ENCODE peak calls at places on chromosomes 2 and 18, in nine cellular contexts. A is COR-L47, Y is left kidney, M is HTR-8/SVneo, T is bronchial epithelial cell, N is fibroblast of gingiva, E is astrocyte of the hippocampus, Z is IMR-90, F is HEK293T. B is an unnamed sample.

GRCh38 chr18:58015045-58015444 is 29.0 kb upstream of the NEDD4L start:
- DNase-seq in A (no peak), Y (no peak), M (no peak), T (no peak), N (no peak), E (no peak), Z (no peak), F (no peak), B (peak)

GRCh38 chr2:9757430-9758287 is 85.6 kb upstream of the TAF1B start:
- DNase-seq in A (no peak), Y (peak), M (no peak), T (no peak), N (no peak), E (peak), Z (peak), F (peak), B (no peak)

GRCh38 chr2:47010176-47010575 is 94.6 kb upstream of the MCFD2 start:
- DNase-seq in A (no peak), Y (no peak), M (no peak), T (no peak), N (no peak), E (no peak), Z (no peak), F (no peak), B (no peak)

GRCh38 chr2:223563462-223563861 is 38.7 kb downstream of the SCG2 start:
- DNase-seq in A (peak), Y (peak), M (peak), T (peak), N (peak), E (peak), Z (peak), F (peak), B (no peak)

GRCh38 chr2:75290600-75291140 is 91.3 kb upstream of the TACR1 start:
- DNase-seq in A (no peak), Y (peak), M (no peak), T (no peak), N (peak), E (peak), Z (peak), F (no peak), B (no peak)

GRCh38 chr2:241941691-241942301 is 72.3 kb downstream of the RTP5 start:
- DNase-seq in A (no peak), Y (no peak), M (no peak), T (no peak), N (no peak), E (no peak), Z (no peak), F (no peak), B (no peak)

GRCh38 chr2:71528749-71529148 is 75.4 kb downstream of the DYSF start:
- DNase-seq in A (no peak), Y (no peak), M (no peak), T (no peak), N (no peak), E (no peak), Z (no peak), F (no peak), B (no peak)

GRCh38 chr2:42510191-42510929 is 16.6 kb upstream of the KCNG3 start:
- DNase-seq in A (no peak), Y (peak), M (peak), T (no peak), N (no peak), E (no peak), Z (no peak), F (no peak), B (peak)

GRCh38 chr18:79425573-79425895 is 29.8 kb downstream of the NFATC1 start:
- DNase-seq in A (no peak), Y (peak), M (no peak), T (no peak), N (no peak), E (peak), Z (no peak), F (no peak), B (no peak)

GRCh38 chr2:48415765-48416515 is 114.0 kb upstream of the STON1 start:
- DNase-seq in A (no peak), Y (peak), M (no peak), T (no peak), N (no peak), E (no peak), Z (no peak), F (no peak), B (no peak)

GRCh38 chr18:69898241-69898861 is 49.3 kb downstream of the CD226 start:
- DNase-seq in A (no peak), Y (no peak), M (no peak), T (no peak), N (no peak), E (peak), Z (no peak), F (no peak), B (no peak)

GRCh38 chr2:110747522-110748488 is 15.4 kb downstream of the ACOXL start:
- DNase-seq in A (no peak), Y (no peak), M (no peak), T (no peak), N (no peak), E (no peak), Z (no peak), F (no peak), B (no peak)

GRCh38 chr18:51107082-51107481 is 77.1 kb downstream of the SMAD4 start:
- DNase-seq in A (no peak), Y (no peak), M (no peak), T (no peak), N (no peak), E (no peak), Z (no peak), F (no peak), B (peak)

GRCh38 chr2:29064746-29065478 is 9.4 kb downstream of the PCARE start:
- DNase-seq in A (no peak), Y (no peak), M (no peak), T (no peak), N (no peak), E (peak), Z (no peak), F (no peak), B (peak)

GRCh38 chr2:60793169-60793568 is 37.1 kb downstream of the PAPOLG start:
- DNase-seq in A (no peak), Y (no peak), M (no peak), T (no peak), N (no peak), E (no peak), Z (no peak), F (no peak), B (no peak)

GRCh38 chr2:138777996-138778395 is 2.2 kb downstream of the NXPH2 start:
- DNase-seq in A (no peak), Y (peak), M (peak), T (no peak), N (peak), E (peak), Z (peak), F (no peak), B (no peak)

GRCh38 chr2:191222952-191223351 is 22.3 kb upstream of the MYO1B start:
- DNase-seq in A (no peak), Y (no peak), M (no peak), T (no peak), N (no peak), E (no peak), Z (no peak), F (no peak), B (no peak)

GRCh38 chr2:55779459-55780421 is 86.1 kb upstream of the PNPT1 start:
- DNase-seq in A (no peak), Y (no peak), M (peak), T (peak), N (no peak), E (peak), Z (peak), F (no peak), B (no peak)

GRCh38 chr2:106076941-106077340 is 117.2 kb downstream of the UXS1 start:
- DNase-seq in A (no peak), Y (no peak), M (no peak), T (no peak), N (no peak), E (no peak), Z (no peak), F (no peak), B (no peak)

GRCh38 chr18:3256693-3257626 is 5.0 kb upstream of the MYL12B start:
- DNase-seq in A (no peak), Y (no peak), M (no peak), T (peak), N (peak), E (peak), Z (peak), F (no peak), B (no peak)

GRCh38 chr2:10963155-10963554 is 51.4 kb downstream of the KCNF1 start:
- DNase-seq in A (no peak), Y (no peak), M (no peak), T (no peak), N (no peak), E (no peak), Z (peak), F (no peak), B (peak)

GRCh38 chr2:207734264-207734635 is 22.8 kb downstream of the CCNYL1 start:
- DNase-seq in A (peak), Y (peak), M (peak), T (peak), N (peak), E (peak), Z (peak), F (peak), B (no peak)

GRCh38 chr2:164706522-164706921 is 85.2 kb upstream of the GRB14 start:
- DNase-seq in A (no peak), Y (no peak), M (peak), T (peak), N (no peak), E (peak), Z (peak), F (no peak), B (no peak)

GRCh38 chr18:46322411-46322891 is 218.3 kb downstream of the HAUS1 start:
- DNase-seq in A (no peak), Y (peak), M (no peak), T (peak), N (no peak), E (no peak), Z (no peak), F (no peak), B (no peak)

GRCh38 chr2:180656455-180656847 is 324.0 kb upstream of the UBE2E3 start:
- DNase-seq in A (no peak), Y (no peak), M (no peak), T (peak), N (no peak), E (peak), Z (peak), F (no peak), B (no peak)

GRCh38 chr18:23133860-23134779 is 1.2 kb upstream of the CABLES1 start:
- DNase-seq in A (peak), Y (peak), M (no peak), T (peak), N (no peak), E (no peak), Z (no peak), F (peak), B (no peak)

GRCh38 chr18:13410471-13410870 is 191.9 kb downstream of the LDLRAD4 start:
- DNase-seq in A (no peak), Y (no peak), M (no peak), T (no peak), N (no peak), E (no peak), Z (no peak), F (no peak), B (no peak)

GRCh38 chr18:31684279-31685096 is at the start of gene B4GALT6:
- DNase-seq in A (peak), Y (peak), M (no peak), T (no peak), N (peak), E (peak), Z (no peak), F (peak), B (peak)

GRCh38 chr2:202064206-202064880 is 8.7 kb upstream of the KIAA2012 start:
- DNase-seq in A (no peak), Y (peak), M (peak), T (peak), N (peak), E (peak), Z (peak), F (no peak), B (no peak)

GRCh38 chr2:43676322-43677050 is at the start of gene C1GALT1C1L:
- DNase-seq in A (no peak), Y (peak), M (peak), T (peak), N (peak), E (peak), Z (peak), F (peak), B (peak)

GRCh38 chr2:101145406-101145805 is 5.8 kb downstream of the TBC1D8 start:
- DNase-seq in A (no peak), Y (no peak), M (no peak), T (peak), N (no peak), E (peak), Z (no peak), F (no peak), B (no peak)

GRCh38 chr2:54899576-54900200 is 150.6 kb downstream of the RTN4 start:
- DNase-seq in A (peak), Y (peak), M (peak), T (peak), N (peak), E (peak), Z (peak), F (no peak), B (peak)

GRCh38 chr2:195898505-195898904 is 170.1 kb downstream of the DNAH7 start:
- DNase-seq in A (peak), Y (peak), M (peak), T (peak), N (peak), E (peak), Z (peak), F (peak), B (peak)

GRCh38 chr2:67304300-67304890 is 92.7 kb upstream of the ETAA1 start:
- DNase-seq in A (no peak), Y (peak), M (no peak), T (no peak), N (no peak), E (no peak), Z (no peak), F (no peak), B (no peak)

GRCh38 chr2:215140166-215140707 is 1.8 kb upstream of the ABCA12 start:
- DNase-seq in A (no peak), Y (no peak), M (no peak), T (peak), N (no peak), E (no peak), Z (no peak), F (no peak), B (no peak)

GRCh38 chr18:70649683-70650082 is 360.8 kb downstream of the SOCS6 start:
- DNase-seq in A (no peak), Y (no peak), M (no peak), T (no peak), N (no peak), E (no peak), Z (no peak), F (no peak), B (no peak)

GRCh38 chr2:222433381-222434173 is 9.2 kb downstream of the SGPP2 start:
- DNase-seq in A (peak), Y (peak), M (no peak), T (peak), N (no peak), E (no peak), Z (no peak), F (no peak), B (no peak)

GRCh38 chr18:74834424-74835309 is 237.0 kb downstream of the ZNF407 start:
- DNase-seq in A (no peak), Y (no peak), M (no peak), T (peak), N (no peak), E (no peak), Z (peak), F (no peak), B (no peak)

B was measured in adrenal gland.